ENCODE peak calls at places on chromosome 9, in nine cellular contexts. T is CD8-positive, alpha-beta T cell; K is dorsolateral prefrontal cortex; U is mesendoderm; C is ascending aorta; S is RWPE1; W is Panc1; Q is PC-3; F is H1. Z is an unnamed sample.

GRCh38 chr9:12511726-12512125 is 181.5 kb upstream of the TYRP1 start:
- DNase-seq in T (no peak), K (no peak), U (no peak), C (no peak), S (no peak), W (no peak), Q (no peak), F (no peak), Z (no peak)

GRCh38 chr9:90107021-90107771 is 502.4 kb downstream of the GADD45G start:
- DNase-seq in T (no peak), K (no peak), U (peak), C (no peak), S (peak), W (no peak), Q (peak), F (no peak), Z (no peak)

GRCh38 chr9:133460405-133461175 is 812 bp downstream of the CACFD1 start:
- DNase-seq in T (no peak), K (peak), U (peak), C (peak), S (peak), W (no peak), Q (peak), F (peak), Z (peak)

GRCh38 chr9:110076894-110077725 is 130.8 kb downstream of the C9orf152 start:
- DNase-seq in T (no peak), K (no peak), U (peak), C (no peak), S (peak), W (no peak), Q (peak), F (no peak), Z (no peak)

GRCh38 chr9:125984461-125984860 is 237.3 kb downstream of the PBX3 start:
- DNase-seq in T (no peak), K (no peak), U (no peak), C (no peak), S (no peak), W (no peak), Q (no peak), F (no peak), Z (no peak)

GRCh38 chr9:79129865-79130480 is 441.8 kb upstream of the TLE4 start:
- DNase-seq in T (no peak), K (peak), U (peak), C (no peak), S (peak), W (peak), Q (peak), F (peak), Z (no peak)

GRCh38 chr9:28810375-28811075 is 1237.2 kb upstream of the C9orf72 start:
- DNase-seq in T (no peak), K (no peak), U (peak), C (no peak), S (peak), W (no peak), Q (peak), F (no peak), Z (no peak)

GRCh38 chr9:80699551-80699998 is 989.8 kb downstream of the TLE1 start:
- DNase-seq in T (no peak), K (no peak), U (peak), C (no peak), S (peak), W (no peak), Q (peak), F (no peak), Z (no peak)

GRCh38 chr9:107483666-107484065 is 5.9 kb downstream of the KLF4 start:
- DNase-seq in T (no peak), K (no peak), U (no peak), C (no peak), S (no peak), W (no peak), Q (no peak), F (no peak), Z (no peak)

GRCh38 chr9:14768561-14769234 is 46.2 kb upstream of the CER1 start:
- DNase-seq in T (no peak), K (no peak), U (peak), C (no peak), S (peak), W (peak), Q (peak), F (no peak), Z (no peak)

GRCh38 chr9:91732187-91733005 is 217.6 kb downstream of the ROR2 start:
- DNase-seq in T (no peak), K (no peak), U (no peak), C (no peak), S (no peak), W (no peak), Q (no peak), F (no peak), Z (no peak)

GRCh38 chr9:73806876-73807275 is 655.2 kb downstream of the ANXA1 start:
- DNase-seq in T (no peak), K (no peak), U (peak), C (no peak), S (no peak), W (no peak), Q (no peak), F (no peak), Z (no peak)

GRCh38 chr9:94881454-94881853 is 155.0 kb downstream of the AOPEP start:
- DNase-seq in T (no peak), K (no peak), U (no peak), C (no peak), S (no peak), W (no peak), Q (no peak), F (no peak), Z (no peak)

GRCh38 chr9:113648048-113648447 is 184.5 kb downstream of the RGS3 start:
- DNase-seq in T (no peak), K (no peak), U (no peak), C (no peak), S (no peak), W (no peak), Q (no peak), F (no peak), Z (no peak)

GRCh38 chr9:113650207-113651131 is 186.9 kb downstream of the RGS3 start:
- DNase-seq in T (no peak), K (no peak), U (peak), C (no peak), S (peak), W (peak), Q (peak), F (no peak), Z (no peak)

GRCh38 chr9:113648586-113648985 is 185.1 kb downstream of the RGS3 start:
- DNase-seq in T (no peak), K (no peak), U (no peak), C (no peak), S (no peak), W (no peak), Q (no peak), F (no peak), Z (no peak)

GRCh38 chr9:113649855-113650206 is 186.3 kb downstream of the RGS3 start:
- DNase-seq in T (no peak), K (no peak), U (no peak), C (no peak), S (no peak), W (no peak), Q (no peak), F (no peak), Z (no peak)

GRCh38 chr9:113649054-113649453 is 185.5 kb downstream of the RGS3 start:
- DNase-seq in T (no peak), K (peak), U (no peak), C (no peak), S (no peak), W (no peak), Q (no peak), F (no peak), Z (peak)
- H3K27ac ChIP-seq in T (no peak), K (no peak), U (no peak), C (no peak), S (no peak), W (no peak), Q (no peak), F (no peak), Z (no peak)

GRCh38 chr9:131629827-131630205 is 84.5 kb downstream of the PRRT1B start:
- DNase-seq in T (no peak), K (no peak), U (no peak), C (no peak), S (no peak), W (no peak), Q (no peak), F (no peak), Z (no peak)
- H3K27ac ChIP-seq in T (no peak), K (no peak), U (no peak), C (no peak), S (no peak), W (no peak), Q (no peak), F (no peak), Z (no peak)

DNA sequence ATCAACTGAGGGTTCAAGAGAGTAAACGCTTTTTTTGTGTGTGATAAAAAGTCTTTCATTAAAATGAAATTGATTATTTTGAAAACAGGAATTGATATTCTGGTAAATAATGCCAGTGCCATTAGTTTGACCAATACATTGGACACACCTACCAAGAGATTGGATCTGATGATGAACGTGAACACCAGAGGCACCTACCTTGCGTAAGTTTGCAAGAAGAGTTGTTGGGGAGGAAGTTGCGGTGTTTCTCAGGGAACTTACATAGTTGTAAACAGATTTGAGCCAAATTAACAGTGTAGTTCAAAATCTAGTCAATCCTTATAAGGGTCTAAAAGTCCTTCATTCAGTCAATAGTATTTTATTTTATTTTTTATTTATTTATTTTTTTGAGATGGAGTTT is 28.9 kb downstream of the HSDL2 start:
- DNase-seq in T (no peak), K (no peak), U (no peak), C (no peak), S (no peak), W (no peak), Q (no peak), F (no peak), Z (no peak)
- H3K27ac ChIP-seq in T (no peak), K (no peak), U (no peak), C (no peak), S (no peak), W (no peak), Q (no peak), F (no peak), Z (no peak)

DNA sequence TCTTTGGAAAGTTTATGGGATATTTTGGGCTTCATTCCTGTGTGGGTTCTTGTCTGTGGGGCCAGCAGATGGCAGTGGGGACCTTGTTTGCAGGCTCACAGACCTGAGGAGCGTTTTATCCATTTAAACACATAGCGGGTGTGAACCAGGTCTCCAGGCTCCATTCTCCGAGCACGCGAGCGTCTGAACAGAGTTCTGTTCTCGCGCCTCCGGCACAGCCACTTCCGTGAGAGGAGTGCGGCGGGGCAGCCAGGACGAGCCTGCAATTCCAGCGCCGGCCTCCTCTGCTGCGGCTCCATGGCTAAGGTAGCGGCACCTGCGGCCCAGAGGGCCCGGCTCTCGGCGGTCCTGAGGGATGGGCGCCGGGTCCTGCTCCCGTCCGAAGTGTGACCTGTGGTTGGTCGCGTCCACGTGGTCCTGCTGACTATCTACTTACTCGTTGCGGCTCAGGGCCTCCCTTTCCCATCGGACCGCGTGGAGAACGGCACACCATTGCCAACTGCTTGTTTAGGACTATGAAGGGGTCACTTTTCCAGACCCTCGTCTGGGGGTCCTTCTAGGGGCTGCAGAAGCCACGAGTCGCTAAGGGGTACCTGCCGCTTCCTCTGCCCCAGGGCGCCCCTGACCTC is 7.3 kb downstream of the NRARP start:
- DNase-seq in T (no peak), K (no peak), U (no peak), C (no peak), S (no peak), W (no peak), Q (peak), F (no peak), Z (no peak)
- H3K27ac ChIP-seq in T (no peak), K (no peak), U (no peak), C (no peak), S (no peak), W (no peak), Q (no peak), F (no peak), Z (no peak)

GRCh38 chr9:85228111-85228855 is 513.5 kb downstream of the AGTPBP1 start:
- DNase-seq in T (no peak), K (no peak), U (no peak), C (no peak), S (no peak), W (no peak), Q (no peak), F (no peak), Z (no peak)

GRCh38 chr9:85223506-85224108 is 518.1 kb downstream of the AGTPBP1 start:
- DNase-seq in T (no peak), K (no peak), U (no peak), C (no peak), S (peak), W (no peak), Q (no peak), F (no peak), Z (no peak)

GRCh38 chr9:85224729-85225128 is 517.0 kb downstream of the AGTPBP1 start:
- DNase-seq in T (no peak), K (no peak), U (no peak), C (no peak), S (peak), W (no peak), Q (peak), F (no peak), Z (no peak)

GRCh38 chr9:85230081-85230480 is 511.7 kb downstream of the AGTPBP1 start:
- DNase-seq in T (no peak), K (no peak), U (no peak), C (no peak), S (no peak), W (no peak), Q (no peak), F (no peak), Z (no peak)

GRCh38 chr9:85224301-85224700 is 517.5 kb downstream of the AGTPBP1 start:
- DNase-seq in T (no peak), K (no peak), U (no peak), C (no peak), S (no peak), W (no peak), Q (no peak), F (no peak), Z (no peak)
- H3K27ac ChIP-seq in T (no peak), K (no peak), U (no peak), C (no peak), S (peak), W (no peak), Q (no peak), F (no peak), Z (no peak)

GRCh38 chr9:84750152-84750865 is 80.8 kb downstream of the NTRK2 start:
- DNase-seq in T (no peak), K (no peak), U (no peak), C (no peak), S (no peak), W (no peak), Q (no peak), F (no peak), Z (no peak)
- H3K27ac ChIP-seq in T (no peak), K (peak), U (no peak), C (no peak), S (no peak), W (no peak), Q (no peak), F (no peak), Z (no peak)